ENCODE peak calls at places on chromosomes 5 and 9, in five cellular contexts. T, X, K, N and H are unnamed samples.

GRCh38 chr9:99253134-99253533 is 31.1 kb downstream of the SEC61B start:
- DNase-seq in T (no peak), X (no peak), K (no peak), N (no peak), H (no peak)

GRCh38 chr5:168529361-168530234 is 493 bp downstream of the FBLL1 start:
- DNase-seq in T (no peak), X (no peak), K (no peak), N (no peak), H (peak; percentile 15)

GRCh38 chr9:125601986-125602385 is 105.0 kb downstream of the MAPKAP1 start:
- DNase-seq in T (no peak), X (no peak), K (no peak), N (no peak), H (no peak)

GRCh38 chr5:43428034-43428712 is 16.0 kb upstream of the CCL28 start:
- DNase-seq in T (peak; percentile 30), X (no peak), K (no peak), N (no peak), H (no peak)

GRCh38 chr5:135156715-135157404 is 122.8 kb upstream of the PITX1 start:
- DNase-seq in T (no peak), X (no peak), K (no peak), N (no peak), H (no peak)

GRCh38 chr5:122144236-122144635 is 14.9 kb downstream of the ZNF474 start:
- DNase-seq in T (no peak), X (no peak), K (no peak), N (no peak), H (peak; percentile 24)

GRCh38 chr5:140570058-140570457 is 5.4 kb downstream of the SLC35A4 start:
- DNase-seq in T (no peak), X (no peak), K (no peak), N (no peak), H (no peak)

GRCh38 chr9:92964981-92965758 is 17.8 kb downstream of the FGD3 start:
- DNase-seq in T (no peak), X (no peak), K (no peak), N (no peak), H (peak; percentile 36)

GRCh38 chr9:98192503-98193335 is at the start of gene CORO2A:
- DNase-seq in T (peak; percentile 40), X (peak; percentile 68), K (peak; percentile 37), N (peak; percentile 72), H (peak; percentile 57)

GRCh38 chr5:131635755-131636479 is 888 bp upstream of the RAPGEF6 start:
- DNase-seq in T (no peak), X (peak; percentile 72), K (no peak), N (no peak), H (no peak)

GRCh38 chr5:161685461-161685860 is at the start of gene GABRA6:
- DNase-seq in T (no peak), X (no peak), K (no peak), N (no peak), H (no peak)

GRCh38 chr5:59126665-59127354 is 543.9 kb downstream of the RAB3C start:
- DNase-seq in T (no peak), X (no peak), K (no peak), N (no peak), H (peak; percentile 22)

GRCh38 chr9:88387035-88387732 is 1.1 kb upstream of the SPIN1 start:
- DNase-seq in T (no peak), X (no peak), K (no peak), N (peak; percentile 23), H (peak; percentile 57)